ENCODE peak calls at places on chromosomes 1 and 21, in four cellular contexts. V, Z, T and X are unnamed samples.

GRCh38 chr21:42505090-42505726 is 8.4 kb upstream of the SLC37A1 start:
- DNase-seq in V (no peak), Z (no peak), T (peak), X (no peak)

GRCh38 chr1:41313661-41314131 is 47.5 kb upstream of the FOXO6 start:
- DNase-seq in V (peak), Z (peak), T (no peak), X (peak)

GRCh38 chr1:184208622-184209021 is 157.1 kb downstream of the TSEN15 start:
- DNase-seq in V (no peak), Z (no peak), T (no peak), X (no peak)

GRCh38 chr1:153545067-153546055 is at the start of gene S100A4:
- DNase-seq in V (peak), Z (peak), T (peak), X (peak)

GRCh38 chr1:110554871-110555801 is 36.2 kb upstream of the KCNA10 start:
- DNase-seq in V (peak), Z (peak), T (no peak), X (peak)

GRCh38 chr1:219554109-219554508 is 58.8 kb downstream of the ZC3H11B start:
- DNase-seq in V (no peak), Z (no peak), T (no peak), X (no peak)

GRCh38 chr1:151510020-151510405 is 1.2 kb upstream of the CGN start:
- DNase-seq in V (no peak), Z (no peak), T (no peak), X (peak)

GRCh38 chr1:78619803-78620579 is at the start of gene IFI44L:
- DNase-seq in V (no peak), Z (no peak), T (peak), X (no peak)

GRCh38 chr1:76079475-76080227 is 5.1 kb downstream of the ST6GALNAC3 start:
- DNase-seq in V (no peak), Z (no peak), T (no peak), X (no peak)

GRCh38 chr1:166165661-166166399 is 971 bp downstream of the FAM78B start:
- DNase-seq in V (no peak), Z (peak), T (no peak), X (peak)

GRCh38 chr21:31945576-31945975 is 72.8 kb downstream of the HUNK start:
- DNase-seq in V (no peak), Z (no peak), T (no peak), X (no peak)

GRCh38 chr21:45975017-45975595 is 6.5 kb upstream of the COL6A1 start:
- DNase-seq in V (no peak), Z (peak), T (no peak), X (no peak)

GRCh38 chr1:17550684-17551584 is 11.4 kb downstream of the ARHGEF10L start:
- DNase-seq in V (no peak), Z (no peak), T (no peak), X (no peak)

GRCh38 chr1:41920658-41921057 is 1.9 kb upstream of the HIVEP3 start:
- DNase-seq in V (no peak), Z (no peak), T (no peak), X (no peak)

GRCh38 chr1:172398193-172398592 is 22.3 kb upstream of the C1orf105 start:
- DNase-seq in V (no peak), Z (no peak), T (no peak), X (no peak)

GRCh38 chr1:157415661-157416060 is 136.7 kb downstream of the FCRL5 start:
- DNase-seq in V (no peak), Z (peak), T (no peak), X (no peak)

GRCh38 chr1:33374336-33375105 is 53.6 kb upstream of the A3GALT2 start:
- DNase-seq in V (no peak), Z (no peak), T (no peak), X (no peak)

GRCh38 chr1:168372857-168373520 is 92.3 kb downstream of the TBX19 start:
- DNase-seq in V (no peak), Z (no peak), T (no peak), X (no peak)

GRCh38 chr21:45835301-45836267 is 146.0 kb upstream of the COL6A1 start:
- DNase-seq in V (no peak), Z (no peak), T (no peak), X (no peak)

GRCh38 chr21:43634618-43635017 is 24.7 kb downstream of the HSF2BP start:
- DNase-seq in V (no peak), Z (no peak), T (no peak), X (no peak)

GRCh38 chr1:43537423-43538142 is 6.9 kb downstream of the PTPRF start:
- DNase-seq in V (no peak), Z (no peak), T (no peak), X (no peak)

GRCh38 chr1:58768971-58769808 is 14.7 kb downstream of the JUN start:
- DNase-seq in V (peak), Z (peak), T (no peak), X (peak)

GRCh38 chr21:25657140-25657539 is 18.1 kb downstream of the JAM2 start:
- DNase-seq in V (no peak), Z (no peak), T (no peak), X (no peak)

GRCh38 chr1:218171302-218171893 is 113.7 kb upstream of the RRP15 start:
- DNase-seq in V (peak), Z (no peak), T (no peak), X (peak)

GRCh38 chr1:45802343-45803298 is 791 bp upstream of the MAST2 start:
- DNase-seq in V (peak), Z (peak), T (no peak), X (peak)

GRCh38 chr1:31054958-31055481 is 10.5 kb downstream of the PUM1 start:
- DNase-seq in V (no peak), Z (no peak), T (no peak), X (no peak)
- TF ChIP-seq ZNF274 in V (no peak), Z (no peak), T (no peak), X (no peak)

GRCh38 chr1:171286032-171286705 is 27.8 kb upstream of the FMO4 start:
- DNase-seq in V (no peak), Z (no peak), T (no peak), X (no peak)
- TF ChIP-seq YY1 in V (no peak), Z (no peak), T (no peak), X (no peak)

GRCh38 chr1:38292969-38293368 is 246.4 kb upstream of the POU3F1 start:
- DNase-seq in V (no peak), Z (no peak), T (no peak), X (no peak)

GRCh38 chr1:38293530-38293929 is 246.9 kb upstream of the POU3F1 start:
- DNase-seq in V (no peak), Z (no peak), T (no peak), X (no peak)

GRCh38 chr1:38297246-38297645 is 250.7 kb upstream of the POU3F1 start:
- DNase-seq in V (no peak), Z (no peak), T (no peak), X (no peak)

GRCh38 chr1:38297852-38298251 is 251.3 kb upstream of the POU3F1 start:
- DNase-seq in V (no peak), Z (no peak), T (peak), X (no peak)

GRCh38 chr1:38296047-38296446 is 249.5 kb upstream of the POU3F1 start:
- DNase-seq in V (no peak), Z (no peak), T (no peak), X (no peak)
- TF ChIP-seq SUZ12 in V (no peak), Z (no peak), T (no peak), X (no peak)

GRCh38 chr1:8863138-8863537 is 15.3 kb downstream of the ENO1 start:
- DNase-seq in V (no peak), Z (no peak), T (no peak), X (no peak)

GRCh38 chr1:8860738-8861516 is 17.6 kb downstream of the ENO1 start:
- DNase-seq in V (no peak), Z (no peak), T (no peak), X (no peak)

GRCh38 chr1:8864713-8865397 is 13.6 kb downstream of the ENO1 start:
- DNase-seq in V (no peak), Z (no peak), T (no peak), X (no peak)

GRCh38 chr1:8863712-8864324 is 14.7 kb downstream of the ENO1 start:
- DNase-seq in V (no peak), Z (no peak), T (no peak), X (peak)

DNA sequence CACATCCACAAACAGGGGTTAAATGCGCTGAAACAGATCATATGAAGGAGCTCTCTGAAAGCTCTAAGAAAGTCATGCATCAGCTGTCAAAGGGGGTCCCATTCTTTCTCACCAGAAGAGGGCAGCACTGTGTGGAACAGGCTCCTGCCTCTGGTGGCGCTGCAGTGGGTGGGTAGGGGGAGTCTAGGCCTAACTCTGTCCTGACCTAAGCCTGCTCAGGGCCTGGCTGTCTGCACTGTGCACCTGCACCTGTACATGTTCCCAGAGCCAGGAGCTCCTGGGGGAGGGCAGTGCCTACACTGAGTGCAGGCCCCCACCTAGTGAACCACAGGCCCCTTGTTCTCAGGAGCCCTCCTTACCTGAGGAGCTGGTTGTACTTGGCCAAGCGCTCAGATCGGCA is 16.0 kb downstream of the ENO1 start:
- DNase-seq in V (no peak), Z (peak), T (no peak), X (no peak)
- TF ChIP-seq ZNF274 in V (no peak), Z (no peak), T (no peak), X (no peak)

DNA sequence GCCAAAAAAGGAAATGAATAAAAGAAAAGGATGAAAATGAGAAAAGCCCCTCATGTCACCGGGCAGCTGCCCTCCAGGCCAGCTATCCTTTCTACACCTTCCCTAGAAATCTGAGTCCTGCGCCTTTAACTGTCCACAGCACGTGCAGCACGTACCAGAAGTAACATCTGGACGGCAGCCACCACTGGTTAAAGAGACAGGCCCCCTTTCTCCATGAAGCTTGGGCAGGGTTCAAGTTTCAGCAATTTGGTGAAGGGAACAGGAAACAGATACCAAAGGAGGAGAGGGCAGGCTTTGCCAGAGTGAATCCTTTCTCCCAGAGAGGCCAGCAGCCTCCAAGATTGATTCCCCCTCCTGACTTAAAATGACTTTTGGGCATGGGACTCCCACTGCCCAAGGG is 3.6 kb upstream of the KIAA2013 start:
- DNase-seq in V (peak), Z (no peak), T (no peak), X (no peak)
- TF ChIP-seq YY1 in V (no peak), Z (no peak), T (no peak), X (no peak)

GRCh38 chr1:179952181-179952580 is 2.4 kb upstream of the CEP350 start:
- DNase-seq in V (no peak), Z (no peak), T (no peak), X (no peak)
- TF ChIP-seq SUZ12 in V (no peak), Z (no peak), T (no peak), X (no peak)